ENCODE peak calls at places on chromosomes 2 and 18, in five cellular contexts. R, Y, N, K and P are unnamed samples.

GRCh38 chr2:98768765-98769476 is 38.0 kb upstream of the MGAT4A start:
- DNase-seq in K (no peak), Y (peak), R (no peak), N (no peak), P (no peak)

GRCh38 chr2:227177592-227178336 is 13.3 kb downstream of the COL4A3 start:
- DNase-seq in Y (no peak), R (no peak), N (no peak), K (no peak), P (no peak)

GRCh38 chr2:145558617-145559350 is 1038.9 kb upstream of the ZEB2 start:
- DNase-seq in Y (peak), R (no peak), N (no peak), K (no peak), P (no peak)

GRCh38 chr18:48562075-48562474 is 23.2 kb downstream of the CTIF start:
- DNase-seq in K (no peak), N (no peak), R (no peak), Y (no peak), P (no peak)

GRCh38 chr2:52391576-52391975 is 1359.6 kb upstream of the NRXN1 start:
- DNase-seq in Y (no peak), N (no peak), R (no peak), K (no peak), P (no peak)

GRCh38 chr2:130744287-130745117 is 10.8 kb upstream of the AMER3 start:
- DNase-seq in R (no peak), Y (no peak), K (no peak), N (no peak), P (no peak)

GRCh38 chr18:28039078-28039477 is 137.9 kb downstream of the CDH2 start:
- DNase-seq in Y (peak), R (no peak), K (no peak), N (no peak), P (peak)

GRCh38 chr2:96090181-96090500 is 26.2 kb downstream of the ADRA2B start:
- DNase-seq in Y (no peak), R (no peak), K (no peak), N (no peak), P (no peak)

GRCh38 chr2:26144031-26144430 is 28.9 kb upstream of the GAREM2 start:
- DNase-seq in K (no peak), Y (no peak), N (no peak), R (no peak), P (no peak)

GRCh38 chr2:64567473-64567872 is 43.3 kb downstream of the AFTPH start:
- DNase-seq in Y (no peak), N (no peak), R (no peak), K (no peak), P (no peak)

GRCh38 chr2:169232551-169233154 is 129.7 kb downstream of the LRP2 start:
- DNase-seq in K (no peak), N (no peak), Y (no peak), R (no peak), P (no peak)

GRCh38 chr2:136319651-136320050 is 201.7 kb upstream of the CXCR4 start:
- DNase-seq in Y (no peak), N (no peak), K (no peak), R (no peak), P (no peak)

GRCh38 chr18:26004827-26005226 is 85.6 kb downstream of the SS18 start:
- DNase-seq in K (no peak), N (no peak), Y (no peak), R (no peak), P (no peak)

GRCh38 chr2:11175293-11175795 is 20.1 kb downstream of the SLC66A3 start:
- DNase-seq in R (no peak), N (no peak), K (no peak), Y (peak), P (no peak)

GRCh38 chr2:166239548-166239947 is 111.7 kb upstream of the SCN1A start:
- DNase-seq in N (no peak), Y (peak), K (no peak), R (no peak), P (peak)

GRCh38 chr2:24083567-24084385 is 858 bp downstream of the TP53I3 start:
- DNase-seq in Y (peak), R (no peak), K (peak), N (no peak), P (no peak)

GRCh38 chr2:236903978-236904377 is 181.7 kb upstream of the COPS8 start:
- DNase-seq in R (no peak), N (no peak), K (no peak), Y (no peak), P (no peak)